ENCODE peak calls at places on chromosomes 3 and 15, in seven cellular contexts. W, E, P, L, D, M and X are unnamed samples.

GRCh38 chr15:95068847-95069518 is 837.6 kb downstream of the MCTP2 start:
- DNase-seq in P (no peak), L (no peak), E (no peak), W (no peak), D (no peak), M (no peak), X (no peak)

GRCh38 chr3:15265655-15266509 is 59.8 kb downstream of the CAPN7 start:
- DNase-seq in E (no peak), W (no peak), P (peak; percentile 16), L (no peak), M (no peak), D (no peak), X (no peak)

GRCh38 chr3:18424862-18425640 is at the start of gene SATB1:
- DNase-seq in E (peak; percentile 87), P (peak; percentile 86), M (peak; percentile 53), L (peak; percentile 86), W (peak; percentile 76), D (peak; percentile 93), X (peak; percentile 82)

GRCh38 chr15:40106203-40107161 is 2.2 kb downstream of the BMF start:
- DNase-seq in E (peak; percentile 57), L (peak; percentile 89), M (no peak), W (no peak), P (peak; percentile 86), D (peak; percentile 88), X (peak; percentile 45)

GRCh38 chr15:65077981-65078352 is 1.4 kb downstream of the KBTBD13 start:
- DNase-seq in E (peak; percentile 79), D (peak; percentile 37), P (peak; percentile 79), M (peak; percentile 16), L (peak; percentile 87), W (peak; percentile 50), X (peak; percentile 84)

GRCh38 chr15:38069001-38069400 is 134.6 kb downstream of the TMCO5A start:
- DNase-seq in L (peak; percentile 54), E (no peak), M (peak; percentile 10), W (no peak), D (no peak), P (no peak), X (peak; percentile 89)

GRCh38 chr3:26011276-26011675 is 221.4 kb downstream of the OXSM start:
- DNase-seq in W (no peak), L (no peak), P (no peak), E (no peak), D (no peak), M (no peak), X (no peak)

GRCh38 chr3:186021673-186022362 is 84.0 kb upstream of the TRA2B start:
- DNase-seq in L (no peak), W (no peak), P (no peak), E (no peak), M (no peak), D (no peak), X (peak; percentile 98)

GRCh38 chr3:112175037-112175436 is 42.0 kb upstream of the GCSAM start:
- DNase-seq in D (no peak), P (no peak), L (no peak), E (no peak), W (no peak), M (no peak), X (no peak)

GRCh38 chr15:42994546-42994945 is 74.0 kb upstream of the TTBK2 start:
- DNase-seq in L (no peak), W (no peak), D (no peak), M (no peak), P (no peak), E (no peak), X (peak; percentile 59)

GRCh38 chr15:72998226-72998625 is 54.0 kb upstream of the NEO1 start:
- DNase-seq in W (no peak), P (no peak), L (no peak), E (no peak), D (no peak), M (no peak), X (peak; percentile 38)

DNA sequence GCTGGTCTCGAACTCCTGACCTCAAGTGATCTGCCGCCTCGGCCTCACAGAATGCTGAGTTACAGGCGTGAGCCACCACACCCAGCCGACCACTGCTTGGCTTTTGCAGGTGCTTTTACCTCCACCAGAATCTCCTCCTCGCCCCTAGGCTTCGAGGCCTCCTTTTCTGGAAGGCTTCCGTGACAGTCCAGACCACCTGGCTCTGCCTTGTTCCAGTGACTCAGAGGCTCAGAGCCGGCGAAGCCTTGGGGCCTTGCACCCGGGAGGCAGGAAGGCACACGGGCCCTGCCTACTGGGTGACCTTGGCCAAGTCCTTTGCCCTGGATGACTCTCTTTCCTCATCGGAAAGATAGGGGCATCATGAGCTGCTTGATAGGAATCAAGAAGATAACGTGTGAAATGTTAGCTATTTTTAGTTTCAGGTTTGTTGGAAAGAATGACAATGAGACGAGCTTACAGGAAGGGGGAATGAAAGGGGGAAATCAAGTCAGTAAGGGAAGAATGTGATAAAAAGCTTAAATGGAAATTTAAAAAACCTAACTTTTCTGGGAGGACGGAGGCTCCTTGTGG is 31.3 kb upstream of the FURIN start:
- DNase-seq in M (no peak), P (no peak), E (no peak), D (no peak), L (no peak), W (no peak), X (no peak)
- H3K27me3 ChIP-seq in M (no peaks in the 10 kb centered on the region), P (no peaks in the 10 kb centered on the region), E (no peaks in the 10 kb centered on the region), D (no peaks in the 10 kb centered on the region), L (no peaks in the 10 kb centered on the region), W (no peaks in the 10 kb centered on the region), X (no peaks in the 10 kb centered on the region)

GRCh38 chr3:58234516-58234931 is 3.1 kb upstream of the ABHD6 start:
- DNase-seq in W (no peak), M (no peak), D (no peak), E (no peak), P (no peak), L (no peak), X (peak; percentile 73)
- H3K27me3 ChIP-seq in W (no peaks in the 10 kb centered on the region), M (peaks cover 17% of the 10 kb centered on the region), D (no peaks in the 10 kb centered on the region), E (no peaks in the 10 kb centered on the region), P (no peaks in the 10 kb centered on the region), L (no peaks in the 10 kb centered on the region), X (peaks cover 16% of the 10 kb centered on the region)

DNA sequence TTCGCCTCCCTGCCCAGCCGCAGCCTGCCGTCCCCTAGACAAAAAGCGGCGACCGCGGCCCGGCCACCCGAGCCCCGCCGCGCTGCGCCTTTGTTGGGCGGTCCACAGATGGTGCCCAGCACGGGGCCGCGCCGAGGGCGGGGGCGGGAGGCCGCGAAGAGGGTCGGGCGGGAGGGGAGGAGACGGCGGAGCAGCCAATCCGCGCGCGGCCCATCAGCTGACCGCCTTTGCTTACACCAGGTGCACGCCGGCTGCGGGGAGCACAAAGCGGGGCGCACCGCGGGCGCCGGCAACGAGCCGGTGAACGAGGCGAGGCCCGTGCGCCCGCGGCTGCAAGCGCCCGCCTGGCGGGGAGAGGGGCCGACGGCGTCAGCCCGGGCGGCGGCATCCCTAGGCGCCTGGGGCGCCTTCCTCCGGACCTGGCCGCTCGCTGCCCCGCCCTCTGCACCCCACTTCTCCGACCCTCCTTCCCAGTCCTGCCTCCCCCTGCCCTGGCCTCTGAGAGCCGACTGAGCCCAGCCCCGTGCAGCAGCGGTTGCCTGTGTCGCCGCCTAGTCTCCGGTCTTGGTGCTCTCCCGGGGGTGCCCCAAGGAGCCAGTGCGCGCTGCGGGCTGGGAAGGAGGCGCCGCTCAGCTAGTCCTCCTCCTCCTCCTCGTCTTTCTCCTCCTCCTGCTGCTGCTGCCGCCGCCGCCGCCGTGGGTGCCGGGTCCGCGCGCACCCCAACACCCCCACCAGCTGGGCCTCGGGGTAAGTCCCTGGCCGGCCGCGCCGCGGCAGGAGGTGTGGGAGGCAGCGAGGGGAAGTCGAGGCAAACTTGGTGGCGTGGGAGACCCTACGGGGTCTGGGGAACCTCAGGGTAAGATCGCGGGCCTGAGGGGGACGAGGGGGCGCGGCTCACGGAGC is at the start of gene LRRN1:
- DNase-seq in L (peak; percentile 60), P (no peak), W (peak; percentile 47), E (peak; percentile 34), M (no peak), D (peak; percentile 86), X (peak; percentile 22)
- H3K27me3 ChIP-seq in L (peaks cover 24% of the 10 kb centered on the region), P (no peaks in the 10 kb centered on the region), W (no peaks in the 10 kb centered on the region), E (peaks cover 16% of the 10 kb centered on the region), M (peaks cover 17% of the 10 kb centered on the region), D (no peaks in the 10 kb centered on the region), X (peaks cover 40% of the 10 kb centered on the region)

GRCh38 chr3:128433630-128434185 is 33.0 kb downstream of the DNAJB8 start:
- DNase-seq in M (no peak), E (no peak), D (no peak), L (no peak), W (no peak), P (no peak), X (peak; percentile 39)
- H3K27me3 ChIP-seq in M (peaks cover 8% of the 10 kb centered on the region), E (peaks cover 24% of the 10 kb centered on the region), D (no peaks in the 10 kb centered on the region), L (peaks cover 24% of the 10 kb centered on the region), W (peaks cover 8% of the 10 kb centered on the region), P (no peaks in the 10 kb centered on the region), X (peaks cover 22% of the 10 kb centered on the region)

GRCh38 chr15:28990390-28990789 is 104.6 kb downstream of the APBA2 start:
- DNase-seq in P (no peak), L (no peak), M (no peak), E (no peak), W (no peak), D (no peak), X (no peak)

GRCh38 chr15:28992340-28992864 is 106.6 kb downstream of the APBA2 start:
- DNase-seq in E (no peak), P (no peak), W (no peak), L (no peak), M (no peak), D (no peak), X (no peak)

GRCh38 chr15:28989239-28989830 is 103.6 kb downstream of the APBA2 start:
- DNase-seq in P (no peak), E (no peak), M (no peak), W (no peak), L (no peak), D (no peak), X (no peak)

GRCh38 chr15:28991236-28992171 is 105.7 kb downstream of the APBA2 start:
- DNase-seq in W (no peak), P (no peak), M (no peak), L (no peak), D (no peak), E (no peak), X (no peak)

GRCh38 chr15:28989896-28990295 is 104.1 kb downstream of the APBA2 start:
- DNase-seq in E (no peak), L (no peak), D (no peak), P (no peak), W (no peak), M (no peak), X (no peak)
- H3K27me3 ChIP-seq in E (no peaks in the 10 kb centered on the region), L (no peaks in the 10 kb centered on the region), D (no peaks in the 10 kb centered on the region), P (no peaks in the 10 kb centered on the region), W (no peaks in the 10 kb centered on the region), M (no peaks in the 10 kb centered on the region), X (no peaks in the 10 kb centered on the region)

GRCh38 chr3:39082652-39083313 is 24.6 kb downstream of the GORASP1 start:
- DNase-seq in D (no peak), M (no peak), E (no peak), L (no peak), P (no peak), W (no peak), X (no peak)
- H3K27me3 ChIP-seq in D (no peaks in the 10 kb centered on the region), M (no peaks in the 10 kb centered on the region), E (no peaks in the 10 kb centered on the region), L (no peaks in the 10 kb centered on the region), P (no peaks in the 10 kb centered on the region), W (no peaks in the 10 kb centered on the region), X (no peaks in the 10 kb centered on the region)

GRCh38 chr3:13109516-13109915 is 36.3 kb upstream of the IQSEC1 start:
- DNase-seq in L (no peak), W (no peak), P (no peak), E (no peak), M (no peak), D (no peak), X (no peak)
- H3K27me3 ChIP-seq in L (no peaks in the 10 kb centered on the region), W (no peaks in the 10 kb centered on the region), P (no peaks in the 10 kb centered on the region), E (no peaks in the 10 kb centered on the region), M (no peaks in the 10 kb centered on the region), D (no peaks in the 10 kb centered on the region), X (peaks cover 6% of the 10 kb centered on the region)